ENCODE peak calls at places on chromosomes 5 and 9, in four cellular contexts. V, L, G and S are unnamed samples.

GRCh38 chr9:111481885-111482636 is 2.1 kb downstream of the ECPAS start:
- DNase-seq in L (no peak), G (no peak), V (peak), S (peak)

GRCh38 chr9:129311638-129312037 is 133.6 kb upstream of the IER5L start:
- DNase-seq in V (no peak), G (no peak), L (no peak), S (no peak)

GRCh38 chr9:123678038-123678877 is 251.7 kb downstream of the DENND1A start:
- DNase-seq in V (peak), G (no peak), L (no peak), S (peak)

GRCh38 chr9:96022445-96023031 is 147.0 kb downstream of the ERCC6L2 start:
- DNase-seq in L (peak), V (no peak), G (no peak), S (no peak)

GRCh38 chr5:135747824-135748223 is 86.6 kb upstream of the SLC25A48 start:
- DNase-seq in L (no peak), G (no peak), V (no peak), S (no peak)

GRCh38 chr9:8958358-8958757 is 1158.8 kb upstream of the DMAC1 start:
- DNase-seq in V (peak), L (no peak), G (no peak), S (no peak)

GRCh38 chr5:137273511-137273910 is 225.6 kb downstream of the SPOCK1 start:
- DNase-seq in G (no peak), L (no peak), V (no peak), S (no peak)

GRCh38 chr5:179407191-179408175 is 62.2 kb upstream of the ADAMTS2 start:
- DNase-seq in L (no peak), V (no peak), G (no peak), S (no peak)

GRCh38 chr9:109118802-109119438 is 827 bp downstream of the TMEM245 start:
- DNase-seq in G (no peak), L (peak), V (peak), S (no peak)

GRCh38 chr5:143279698-143280097 is 123.8 kb downstream of the NR3C1 start:
- DNase-seq in L (no peak), G (no peak), V (peak), S (no peak)

GRCh38 chr9:84404095-84404686 is 63.6 kb upstream of the SLC28A3 start:
- DNase-seq in L (peak), G (no peak), V (peak), S (peak)

GRCh38 chr5:11504794-11505193 is 399.5 kb downstream of the CTNND2 start:
- DNase-seq in L (no peak), V (no peak), G (no peak), S (no peak)

GRCh38 chr5:7897014-7897600 is 28.2 kb downstream of the MTRR start:
- DNase-seq in G (no peak), L (peak), V (peak), S (peak)

GRCh38 chr9:119811030-119811429 is 441.8 kb upstream of the BRINP1 start:
- DNase-seq in L (no peak), G (no peak), V (no peak), S (no peak)

GRCh38 chr5:138938526-138938925 is 63.4 kb upstream of the LRRTM2 start:
- DNase-seq in G (no peak), V (no peak), L (no peak), S (no peak)

GRCh38 chr9:31542384-31543055 is 841.9 kb upstream of the ACO1 start:
- DNase-seq in V (peak), L (no peak), G (peak), S (peak)

GRCh38 chr9:4182831-4183230 is 117.0 kb downstream of the GLIS3 start:
- DNase-seq in V (no peak), G (no peak), L (no peak), S (no peak)

GRCh38 chr9:29966247-29966646 is 2393.0 kb upstream of the C9orf72 start:
- DNase-seq in L (no peak), V (no peak), G (no peak), S (no peak)

GRCh38 chr9:88747768-88748167 is 212.8 kb downstream of the NXNL2 start:
- DNase-seq in L (peak), G (no peak), V (no peak), S (peak)

GRCh38 chr9:107239474-107239873 is 43.6 kb upstream of the RAD23B start:
- DNase-seq in L (no peak), V (peak), G (no peak), S (no peak)
- TF ChIP-seq TARDBP in L (no peak), V (no peak), G (no peak), S (no peak)

GRCh38 chr9:78017294-78017693 is 14.3 kb downstream of the GNAQ start:
- DNase-seq in L (no peak), G (no peak), V (no peak), S (no peak)

GRCh38 chr9:78026416-78026815 is 5.2 kb downstream of the GNAQ start:
- DNase-seq in G (no peak), V (no peak), L (no peak), S (no peak)

GRCh38 chr9:78025186-78025585 is 6.4 kb downstream of the GNAQ start:
- DNase-seq in L (no peak), G (no peak), V (no peak), S (no peak)

GRCh38 chr9:78023003-78023741 is 8.4 kb downstream of the GNAQ start:
- DNase-seq in G (no peak), V (peak), L (no peak), S (no peak)

DNA sequence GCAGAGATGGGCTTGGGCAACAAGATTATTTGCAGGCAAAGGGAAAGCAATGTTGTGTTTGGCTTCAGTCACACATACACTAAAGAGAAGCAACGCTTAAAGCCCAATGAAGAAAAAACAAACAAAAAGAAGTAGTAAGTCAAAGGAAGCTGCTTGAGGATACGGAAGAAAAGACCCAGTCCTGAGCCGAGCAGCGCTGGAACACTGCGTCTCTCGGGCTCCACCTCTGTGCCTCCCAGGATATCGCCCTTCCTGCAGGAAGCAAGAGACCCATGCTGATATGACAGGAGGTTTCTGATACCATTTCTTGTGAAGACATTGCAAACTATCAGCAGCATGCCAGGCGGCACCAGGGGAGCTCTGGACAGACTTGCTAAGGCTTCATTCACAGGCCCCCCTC is 9.9 kb downstream of the GNAQ start:
- DNase-seq in V (no peak), G (no peak), L (no peak), S (no peak)
- TF ChIP-seq TARDBP in V (no peak), G (no peak), L (no peak), S (no peak)

GRCh38 chr9:6413365-6414263 is 615 bp downstream of the UHRF2 start:
- DNase-seq in L (peak), V (no peak), G (no peak), S (peak)
- TF ChIP-seq TARDBP in L (no peak), V (no peak), G (no peak), S (no peak)

GRCh38 chr9:134176599-134176968 is 12.2 kb upstream of the RNU6ATAC start:
- DNase-seq in G (no peak), L (no peak), V (no peak), S (no peak)

GRCh38 chr9:134174073-134174449 is 9.7 kb upstream of the RNU6ATAC start:
- DNase-seq in L (no peak), V (no peak), G (no peak), S (no peak)

GRCh38 chr9:134174526-134175290 is 10.3 kb upstream of the RNU6ATAC start:
- DNase-seq in L (no peak), G (no peak), V (no peak), S (no peak)

GRCh38 chr9:134175808-134176598 is 11.6 kb upstream of the RNU6ATAC start:
- DNase-seq in G (no peak), V (peak), L (peak), S (no peak)

GRCh38 chr9:134175291-134175807 is 11.0 kb upstream of the RNU6ATAC start:
- DNase-seq in L (peak), G (no peak), V (no peak), S (peak)
- TF ChIP-seq TARDBP in L (no peak), G (no peak), V (no peak), S (no peak)

DNA sequence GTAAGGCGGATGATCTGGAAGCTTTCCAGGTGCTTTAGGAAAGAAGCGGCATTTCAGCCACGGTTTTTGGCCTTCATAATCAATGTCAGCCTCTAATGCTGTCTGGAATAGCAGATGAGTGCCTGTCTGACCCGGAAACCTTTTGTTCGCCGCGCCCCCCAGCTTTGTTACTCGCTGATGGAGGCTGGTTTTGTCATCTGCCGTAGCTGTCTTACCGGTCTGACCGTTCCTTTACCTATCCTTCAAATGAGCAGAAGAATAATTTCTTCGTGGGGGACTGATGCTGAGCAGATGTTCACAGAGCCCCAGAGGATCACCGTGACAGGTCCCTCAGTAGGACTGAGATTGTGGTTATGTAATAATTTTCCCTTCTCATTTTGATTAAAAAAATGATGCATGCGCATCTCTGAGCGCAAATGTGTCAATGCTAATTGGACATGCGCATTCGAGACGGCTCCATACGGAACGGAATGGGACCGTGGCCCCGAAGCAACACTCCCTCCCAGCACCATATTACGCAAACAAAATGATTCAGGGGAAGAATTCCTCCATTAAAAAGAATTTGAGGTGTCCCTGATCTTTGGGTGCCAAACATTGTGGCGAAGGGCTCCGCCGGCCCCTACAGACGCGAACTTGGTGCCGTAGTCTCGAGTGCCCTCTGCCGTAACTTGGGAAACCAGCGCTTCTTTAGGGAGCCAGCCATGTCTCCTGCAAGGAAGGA is 27.6 kb downstream of the TLX3 start:
- DNase-seq in L (no peak), V (no peak), G (no peak), S (no peak)
- TF ChIP-seq TARDBP in L (no peak), V (no peak), G (no peak), S (no peak)

GRCh38 chr5:79746645-79747044 is 57.0 kb downstream of the CMYA5 start:
- DNase-seq in L (no peak), G (no peak), V (no peak), S (no peak)
- TF ChIP-seq TARDBP in L (no peak), G (no peak), V (no peak), S (no peak)